ENCODE peak calls at places on chromosomes 7 and 10, in six cellular contexts. J, Y, S, Q, H and P are unnamed samples.
A peak's percentile ranks its signal among the peaks of the same experiment; 100 is the strongest.

GRCh38 chr10:115141254-115141653 is 48.1 kb downstream of the ATRNL1 start:
- DNase-seq in H (no peak), Q (no peak), Y (no peak), S (no peak), J (no peak), P (no peak)

GRCh38 chr10:108749042-108749441 is 1174.3 kb downstream of the XPNPEP1 start:
- DNase-seq in Q (no peak), S (no peak), H (no peak), Y (no peak), J (no peak), P (no peak)

GRCh38 chr10:99872367-99873162 is 90.1 kb downstream of the ABCC2 start:
- DNase-seq in S (no peak), Q (no peak), H (no peak), Y (no peak), J (no peak), P (no peak)

GRCh38 chr10:71394926-71395562 is 1.7 kb upstream of the CDH23 start:
- DNase-seq in Q (no peak), S (no peak), Y (no peak), H (no peak), J (no peak), P (no peak)

GRCh38 chr10:119375574-119376265 is 166.8 kb downstream of the RGS10 start:
- DNase-seq in Y (no peak), H (no peak), Q (no peak), J (no peak), S (peak; percentile 49), P (no peak)

GRCh38 chr10:51886438-51887068 is 187.2 kb upstream of the CSTF2T start:
- DNase-seq in Q (no peak), J (no peak), S (no peak), Y (no peak), H (no peak), P (no peak)

GRCh38 chr10:14429043-14429713 is 98.5 kb upstream of the FRMD4A start:
- DNase-seq in H (no peak), S (no peak), Q (no peak), J (no peak), Y (no peak), P (no peak)

GRCh38 chr10:68897336-68897741 is 3.8 kb upstream of the DDX50 start:
- DNase-seq in S (no peak), Y (peak; percentile 47), H (no peak), Q (peak; percentile 53), J (no peak), P (peak; percentile 34)

GRCh38 chr10:119364941-119365340 is 157.6 kb downstream of the GRK5 start:
- DNase-seq in Y (no peak), H (no peak), Q (no peak), S (no peak), J (no peak), P (no peak)

GRCh38 chr7:57425969-57426628 is 23.9 kb upstream of the ZNF716 start:
- DNase-seq in J (no peak), H (no peak), S (no peak), Y (no peak), Q (no peak), P (no peak)

GRCh38 chr10:122474145-122474739 is 12.9 kb downstream of the HTRA1 start:
- DNase-seq in J (no peak), S (no peak), H (peak; percentile 64), Q (no peak), Y (peak; percentile 52), P (no peak)

GRCh38 chr10:31134303-31134928 is 102.8 kb upstream of the ZNF438 start:
- DNase-seq in Q (peak; percentile 19), J (peak; percentile 72), Y (no peak), S (no peak), H (no peak), P (peak; percentile 67)

GRCh38 chr10:79299397-79300370 is 47.6 kb upstream of the PPIF start:
- DNase-seq in H (no peak), Q (no peak), Y (peak; percentile 42), J (no peak), S (no peak), P (peak; percentile 87)

GRCh38 chr7:158649279-158649678 is 55.3 kb downstream of the NCAPG2 start:
- DNase-seq in S (no peak), H (no peak), Y (no peak), Q (no peak), J (no peak), P (no peak)

GRCh38 chr7:132872034-132872433 is 209.9 kb downstream of the CHCHD3 start:
- DNase-seq in Y (no peak), Q (no peak), S (no peak), H (no peak), J (no peak), P (no peak)

GRCh38 chr10:134743-135600 is at the start of gene ZMYND11:
- DNase-seq in H (peak; percentile 83), Y (peak; percentile 84), J (peak; percentile 78), Q (peak; percentile 68), S (peak; percentile 81), P (peak; percentile 87)

GRCh38 chr7:43260980-43261878 is 148.8 kb downstream of the HECW1 start:
- DNase-seq in Y (peak; percentile 33), S (peak; percentile 59), H (peak; percentile 76), J (peak; percentile 61), Q (peak; percentile 71), P (no peak)

GRCh38 chr10:49360271-49361177 is 35.4 kb downstream of the DRGX start:
- DNase-seq in H (no peak), J (peak; percentile 71), S (no peak), Y (peak; percentile 65), Q (no peak), P (no peak)

GRCh38 chr7:42972703-42973500 is 40.7 kb downstream of the MRPL32 start:
- DNase-seq in J (no peak), Y (peak; percentile 20), H (peak; percentile 73), S (no peak), Q (peak; percentile 17), P (peak; percentile 71)

GRCh38 chr7:36153571-36154097 is 580 bp downstream of the EEPD1 start:
- DNase-seq in S (no peak), Q (no peak), Y (peak; percentile 44), J (peak; percentile 53), H (no peak), P (peak; percentile 38)

GRCh38 chr10:95655571-95656290 is 780 bp downstream of the ALDH18A1 start:
- DNase-seq in S (no peak), Q (peak; percentile 19), Y (no peak), J (no peak), H (no peak), P (peak; percentile 66)

GRCh38 chr7:12866237-12866636 is 178.8 kb downstream of the ARL4A start:
- DNase-seq in H (no peak), J (no peak), Q (no peak), Y (no peak), S (no peak), P (no peak)

GRCh38 chr7:121109145-121109544 is 120.6 kb downstream of the CPED1 start:
- DNase-seq in J (no peak), H (no peak), Y (no peak), Q (no peak), S (no peak), P (no peak)

GRCh38 chr10:98351831-98352402 is 63.1 kb downstream of the PYROXD2 start:
- DNase-seq in S (no peak), J (no peak), H (no peak), Y (no peak), Q (no peak), P (peak; percentile 47)

GRCh38 chr7:2164156-2164555 is 68.6 kb downstream of the MAD1L1 start:
- DNase-seq in J (no peak), Q (no peak), H (no peak), Y (no peak), S (no peak), P (no peak)

GRCh38 chr7:128892521-128893250 is 17.8 kb downstream of the KCP start:
- DNase-seq in Y (no peak), Q (no peak), S (peak; percentile 57), J (no peak), H (peak; percentile 22), P (no peak)

GRCh38 chr7:12731214-12731656 is 43.8 kb downstream of the ARL4A start:
- DNase-seq in H (no peak), J (no peak), Y (no peak), S (no peak), Q (no peak), P (no peak)

GRCh38 chr7:87982163-87982562 is 48.1 kb downstream of the ADAM22 start:
- DNase-seq in Q (no peak), Y (no peak), J (no peak), S (no peak), H (no peak), P (no peak)

GRCh38 chr10:122099562-122099961 is 110.6 kb downstream of the TACC2 start:
- DNase-seq in Y (no peak), J (no peak), S (no peak), H (no peak), Q (no peak), P (no peak)

GRCh38 chr10:51789903-51790302 is 90.5 kb upstream of the CSTF2T start:
- DNase-seq in J (no peak), Q (no peak), Y (no peak), S (no peak), H (no peak), P (no peak)

GRCh38 chr7:29610031-29610490 is 46.4 kb downstream of the PRR15 start:
- DNase-seq in J (no peak), S (no peak), H (no peak), Q (no peak), Y (no peak), P (no peak)

DNA sequence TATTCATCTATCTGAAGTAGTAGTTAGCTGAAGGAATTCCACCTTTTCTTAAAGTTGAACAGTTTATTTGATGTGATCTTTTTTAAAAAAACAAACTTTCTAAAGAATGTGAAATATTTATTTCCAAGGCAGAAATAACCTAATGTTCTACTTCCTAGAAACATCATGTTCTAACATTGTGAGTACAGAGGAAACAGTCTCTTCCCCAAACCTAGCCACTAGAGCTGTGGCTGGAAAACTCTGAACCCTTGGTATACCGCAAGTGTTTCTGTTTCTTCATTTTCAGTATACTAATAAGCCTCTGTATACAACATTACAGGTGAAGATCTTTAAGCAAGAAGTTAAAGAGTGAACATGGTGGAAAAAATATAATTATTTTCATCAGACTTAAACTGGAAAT is 35.1 kb downstream of the NOC3L start:
- DNase-seq in Q (no peak), Y (no peak), J (no peak), H (no peak), S (no peak), P (no peak)
- H3K36me3 ChIP-seq in Q (peaks cover 45% of the 10 kb centered on the region), Y (peaks cover 61% of the 10 kb centered on the region), J (peaks cover 95% of the 10 kb centered on the region), H (no peaks in the 10 kb centered on the region), S (no peaks in the 10 kb centered on the region), P (peaks cover 60% of the 10 kb centered on the region)

GRCh38 chr7:53684693-53685092 is 649.3 kb downstream of the POM121L12 start:
- DNase-seq in J (no peak), Q (no peak), H (no peak), Y (no peak), S (no peak), P (no peak)
- H3K4me1 ChIP-seq in J (no peaks in the 10 kb centered on the region), Q (no peaks in the 10 kb centered on the region), H (no peaks in the 10 kb centered on the region), Y (no peaks in the 10 kb centered on the region), S (no peaks in the 10 kb centered on the region), P (no peaks in the 10 kb centered on the region)

GRCh38 chr10:24153016-24153415 is 55.9 kb upstream of the KIAA1217 start:
- DNase-seq in S (no peak), Y (no peak), Q (no peak), H (no peak), J (no peak), P (no peak)
- TF ChIP-seq CTCF in S (no peak), Y (no peak), Q (no peak), H (no peak), J (no peak), P (no peak)

DNA sequence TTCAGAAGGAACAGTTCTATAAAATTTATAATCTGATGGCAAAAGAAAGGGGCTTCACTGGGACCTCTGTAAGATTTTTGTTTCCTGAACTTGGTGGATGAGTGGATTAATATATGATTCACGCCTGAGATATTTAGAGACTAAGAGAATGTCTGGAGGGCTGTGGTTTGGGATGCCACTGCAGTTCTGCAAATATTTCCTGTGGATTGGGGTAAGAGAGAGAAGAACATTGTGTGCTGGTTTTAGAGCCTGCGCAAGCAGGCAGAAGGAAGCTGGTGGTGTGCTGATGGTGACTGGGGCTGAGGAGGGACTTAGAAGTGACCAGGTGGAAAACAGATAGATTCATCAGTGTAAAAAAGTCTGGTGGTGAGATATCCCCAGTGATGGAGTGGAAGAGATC is 87.0 kb downstream of the SUGCT start:
- DNase-seq in Q (no peak), H (no peak), Y (no peak), J (no peak), S (no peak), P (peak; percentile 23)
- H3K36me3 ChIP-seq in Q (no peaks in the 10 kb centered on the region), H (no peaks in the 10 kb centered on the region), Y (no peaks in the 10 kb centered on the region), J (no peaks in the 10 kb centered on the region), S (no peaks in the 10 kb centered on the region), P (no peaks in the 10 kb centered on the region)